ENCODE peak calls at places on chromosomes 7 and 10, in eight cellular contexts. R is CD4-positive, alpha-beta T cell; Z is GM04504; J is T-cell; U is epithelial cell of esophagus; B is Right ventricle myocardium inferior; N is EL; M is activated T-cell treated with anti-CD3 and anti-CD28 coated beads, Interleukin-2, amount 50 U/mL, for 1 hour. X is an unnamed sample.

GRCh38 chr10:45382591-45382990 is 8.6 kb downstream of the ALOX5 start:
- DNase-seq in Z (no peak), B (no peak), J (no peak), R (no peak), U (no peak), N (no peak), M (no peak), X (no peak)

GRCh38 chr10:124546957-124547650 is 85.5 kb downstream of the LHPP start:
- DNase-seq in Z (no peak), J (no peak), N (no peak), M (no peak), R (no peak), U (no peak), B (peak; percentile 37), X (no peak)

GRCh38 chr10:79244068-79244442 is 103.2 kb upstream of the PPIF start:
- DNase-seq in B (no peak), J (no peak), N (no peak), M (no peak), R (no peak), Z (no peak), U (no peak), X (no peak)

GRCh38 chr7:42566981-42567510 is 330.0 kb upstream of the GLI3 start:
- DNase-seq in U (peak; percentile 72), J (no peak), N (no peak), R (no peak), Z (peak; percentile 9), B (no peak), M (no peak), X (no peak)

GRCh38 chr7:47377741-47378140 is 204.2 kb downstream of the TNS3 start:
- DNase-seq in M (no peak), R (no peak), B (no peak), Z (no peak), U (peak; percentile 56), J (no peak), N (no peak), X (no peak)

GRCh38 chr7:106462365-106462859 is 177.6 kb upstream of the NAMPT start:
- DNase-seq in R (no peak), M (no peak), J (no peak), B (no peak), U (peak; percentile 57), N (peak; percentile 46), Z (no peak), X (no peak)

GRCh38 chr7:38932509-38933168 is 23.6 kb upstream of the VPS41 start:
- DNase-seq in J (no peak), R (no peak), Z (peak; percentile 15), U (peak; percentile 63), M (peak; percentile 29), N (peak; percentile 49), B (peak; percentile 78), X (peak; percentile 55)

GRCh38 chr10:126663328-126663727 is 7.2 kb downstream of the C10orf90 start:
- DNase-seq in Z (peak; percentile 96), M (no peak), B (peak; percentile 72), U (no peak), N (no peak), J (no peak), R (no peak), X (no peak)

GRCh38 chr7:149369497-149369896 is 91.4 kb downstream of the ZNF777 start:
- DNase-seq in U (peak; percentile 77), N (no peak), B (no peak), R (no peak), Z (no peak), J (no peak), M (no peak), X (peak; percentile 85)

GRCh38 chr7:98323597-98324322 is 42.3 kb downstream of the BRI3 start:
- DNase-seq in Z (no peak), N (no peak), M (no peak), B (no peak), U (no peak), R (no peak), J (no peak), X (no peak)